ENCODE peak calls at places on chromosomes 16 and 17, in eight cellular contexts. R is esophagus squamous epithelium, Q is ovary, D is right lobe of liver, X is A549, Y is transverse colon, A is HCT116, V is stomach. P is an unnamed sample.

GRCh38 chr16:49754495-49755290 is 101.2 kb downstream of the ZNF423 start:
- DNase-seq in R (no peak), Q (no peak), D (no peak), X (no peak), Y (peak), A (no peak), V (no peak), P (no peak)

GRCh38 chr17:27540300-27541105 is 84.3 kb downstream of the KSR1 start:
- DNase-seq in R (no peak), Q (peak), D (peak), X (peak), Y (peak), A (no peak), V (peak), P (peak)

GRCh38 chr17:62919388-62919787 is 46.6 kb upstream of the TANC2 start:
- DNase-seq in R (no peak), Q (no peak), D (no peak), X (no peak), Y (no peak), A (no peak), V (no peak), P (no peak)

GRCh38 chr16:88437367-88437964 is 15.6 kb upstream of the ZFPM1 start:
- DNase-seq in R (no peak), Q (peak), D (no peak), X (peak), Y (peak), A (peak), V (peak), P (peak)

GRCh38 chr17:28004344-28004743 is 38.1 kb upstream of the NLK start:
- DNase-seq in R (no peak), Q (no peak), D (no peak), X (no peak), Y (no peak), A (no peak), V (no peak), P (no peak)

GRCh38 chr16:12452549-12452948 is 351.1 kb downstream of the CPPED1 start:
- DNase-seq in R (no peak), Q (peak), D (no peak), X (no peak), Y (no peak), A (no peak), V (no peak), P (no peak)

GRCh38 chr17:36608280-36608679 is 6.9 kb downstream of the MRM1 start:
- DNase-seq in R (no peak), Q (no peak), D (no peak), X (no peak), Y (no peak), A (no peak), V (no peak), P (no peak)

GRCh38 chr16:85253127-85253941 is 141.1 kb upstream of the CIBAR2 start:
- DNase-seq in R (no peak), Q (peak), D (peak), X (peak), Y (peak), A (no peak), V (peak), P (peak)

GRCh38 chr17:78953356-78954350 is 26.1 kb downstream of the LGALS3BP start:
- DNase-seq in R (no peak), Q (peak), D (no peak), X (no peak), Y (no peak), A (no peak), V (no peak), P (no peak)

GRCh38 chr16:31109622-31110021 is 1.4 kb downstream of the BCKDK start:
- DNase-seq in R (no peak), Q (no peak), D (no peak), X (no peak), Y (no peak), A (no peak), V (no peak), P (no peak)

GRCh38 chr16:48300391-48300856 is 53.1 kb upstream of the ABCC11 start:
- DNase-seq in R (no peak), Q (no peak), D (no peak), X (no peak), Y (no peak), A (peak), V (no peak), P (no peak)

GRCh38 chr17:8758137-8758596 is at the start of gene SPDYE4:
- DNase-seq in R (no peak), Q (no peak), D (no peak), X (no peak), Y (no peak), A (no peak), V (no peak), P (no peak)
- TF ChIP-seq POLR2A in R (no peak), Q (no peak), D (no peak), X (no peak), Y (no peak), A (no peak), V (no peak), P (no peak)

GRCh38 chr17:39627717-39628516 is 1.2 kb downstream of the PPP1R1B start:
- DNase-seq in R (no peak), Q (no peak), D (no peak), X (no peak), Y (peak), A (no peak), V (no peak), P (peak)

GRCh38 chr17:39628655-39629493 is 2.1 kb downstream of the PPP1R1B start:
- DNase-seq in R (no peak), Q (no peak), D (no peak), X (no peak), Y (peak), A (no peak), V (peak), P (peak)

GRCh38 chr17:39626171-39626670 is 531 bp upstream of the PPP1R1B start:
- DNase-seq in R (no peak), Q (no peak), D (no peak), X (no peak), Y (peak), A (no peak), V (no peak), P (no peak)

GRCh38 chr17:39626671-39627169 is at the start of gene PPP1R1B:
- DNase-seq in R (no peak), Q (no peak), D (no peak), X (no peak), Y (peak), A (no peak), V (no peak), P (no peak)

GRCh38 chr17:39627170-39627716 is 491 bp downstream of the PPP1R1B start:
- DNase-seq in R (no peak), Q (no peak), D (no peak), X (no peak), Y (no peak), A (no peak), V (no peak), P (no peak)
- H3K4me3 ChIP-seq in R (peak), Q (peak), D (no peak), X (peak), Y (peak), A (no peak), V (peak), P (peak)

GRCh38 chr17:5527647-5528250 is 41.4 kb downstream of the MIS12 start:
- DNase-seq in R (no peak), Q (no peak), D (no peak), X (no peak), Y (no peak), A (no peak), V (no peak), P (no peak)

GRCh38 chr17:5522476-5522875 is 36.1 kb downstream of the MIS12 start:
- DNase-seq in R (no peak), Q (no peak), D (no peak), X (no peak), Y (no peak), A (no peak), V (no peak), P (no peak)

GRCh38 chr17:5526821-5527598 is 40.6 kb downstream of the MIS12 start:
- DNase-seq in R (no peak), Q (no peak), D (no peak), X (peak), Y (peak), A (peak), V (no peak), P (no peak)

GRCh38 chr17:5523249-5523648 is 36.9 kb downstream of the MIS12 start:
- DNase-seq in R (no peak), Q (no peak), D (no peak), X (no peak), Y (no peak), A (no peak), V (no peak), P (no peak)
- TF ChIP-seq POLR2A in R (no peak), Q (no peak), D (no peak), X (no peak), Y (no peak), A (no peak), V (no peak), P (no peak)

GRCh38 chr17:15263206-15263579 is 1.9 kb downstream of the PMP22 start:
- DNase-seq in R (peak), Q (peak), D (no peak), X (peak), Y (peak), A (no peak), V (peak), P (peak)

GRCh38 chr17:15262291-15263205 is 2.6 kb downstream of the PMP22 start:
- DNase-seq in R (peak), Q (peak), D (peak), X (peak), Y (peak), A (peak), V (peak), P (peak)

GRCh38 chr17:15260376-15261062 is 4.6 kb downstream of the PMP22 start:
- DNase-seq in R (no peak), Q (peak), D (peak), X (peak), Y (peak), A (no peak), V (peak), P (peak)

GRCh38 chr17:15261818-15262290 is 3.3 kb downstream of the PMP22 start:
- DNase-seq in R (no peak), Q (no peak), D (no peak), X (peak), Y (peak), A (no peak), V (no peak), P (no peak)

GRCh38 chr17:15261063-15261817 is 3.9 kb downstream of the PMP22 start:
- DNase-seq in R (no peak), Q (peak), D (peak), X (peak), Y (peak), A (no peak), V (peak), P (peak)
- H3K4me3 ChIP-seq in R (peak), Q (peak), D (peak), X (peak), Y (peak), A (peak), V (peak), P (peak)

GRCh38 chr17:80359422-80360110 is 55.4 kb upstream of the ENDOV start:
- DNase-seq in R (no peak), Q (peak), D (no peak), X (no peak), Y (no peak), A (no peak), V (no peak), P (no peak)
- TF ChIP-seq POLR2A in R (no peak), Q (no peak), D (no peak), X (no peak), Y (no peak), A (no peak), V (no peak), P (no peak)

P was measured in upper lobe of left lung.